ENCODE peak calls at places on chromosomes 2 and 18, in five cellular contexts. One of them, this sample, is unnamed.

GRCh38 chr2:173101687-173102086 is 26.0 kb downstream of the MAP3K20 start:
- DNase-seq in H9: no peak
- DNase-seq in neuronal stem cell: no peak
- DNase-seq in H1: no peak
- DNase-seq in trophoblast cell: no peak
- DNase-seq in this sample: peak

GRCh38 chr2:27320958-27321543 is 1.8 kb downstream of the MPV17 start:
- DNase-seq in H9: peak
- DNase-seq in neuronal stem cell: no peak
- DNase-seq in H1: no peak
- DNase-seq in trophoblast cell: peak
- DNase-seq in this sample: peak

GRCh38 chr2:16870677-16871076 is 205.0 kb upstream of the CYRIA start:
- DNase-seq in H9: no peak
- DNase-seq in neuronal stem cell: no peak
- DNase-seq in H1: no peak
- DNase-seq in trophoblast cell: no peak
- DNase-seq in this sample: no peak

GRCh38 chr18:78144669-78145068 is 834.9 kb upstream of the SALL3 start:
- DNase-seq in H9: no peak
- DNase-seq in neuronal stem cell: no peak
- DNase-seq in H1: no peak
- DNase-seq in trophoblast cell: no peak
- DNase-seq in this sample: no peak

GRCh38 chr2:98518106-98518505 is 73.4 kb downstream of the INPP4A start:
- DNase-seq in H9: no peak
- DNase-seq in neuronal stem cell: no peak
- DNase-seq in H1: no peak
- DNase-seq in trophoblast cell: no peak
- DNase-seq in this sample: peak

GRCh38 chr18:334575-335132 is 66.8 kb upstream of the THOC1 start:
- DNase-seq in H9: no peak
- DNase-seq in neuronal stem cell: no peak
- DNase-seq in H1: no peak
- DNase-seq in trophoblast cell: no peak
- DNase-seq in this sample: no peak

GRCh38 chr2:219570924-219571310 is 422 bp downstream of the OBSL1 start:
- DNase-seq in H9: no peak
- DNase-seq in neuronal stem cell: no peak
- DNase-seq in H1: no peak
- DNase-seq in trophoblast cell: no peak
- DNase-seq in this sample: no peak

GRCh38 chr2:44267269-44268258 is 7.7 kb upstream of the SLC3A1 start:
- DNase-seq in H9: no peak
- DNase-seq in neuronal stem cell: no peak
- DNase-seq in H1: no peak
- DNase-seq in trophoblast cell: no peak
- DNase-seq in this sample: peak

GRCh38 chr2:51472300-51472699 is 440.4 kb upstream of the NRXN1 start:
- DNase-seq in H9: no peak
- DNase-seq in neuronal stem cell: no peak
- DNase-seq in H1: no peak
- DNase-seq in trophoblast cell: no peak
- DNase-seq in this sample: no peak

GRCh38 chr2:7738596-7738995 is 821.4 kb downstream of the RNF144A start:
- DNase-seq in H9: no peak
- DNase-seq in neuronal stem cell: no peak
- DNase-seq in H1: no peak
- DNase-seq in trophoblast cell: no peak
- DNase-seq in this sample: no peak

GRCh38 chr2:55482186-55482945 is 37.2 kb upstream of the CFAP36 start:
- DNase-seq in H9: no peak
- DNase-seq in neuronal stem cell: no peak
- DNase-seq in H1: no peak
- DNase-seq in trophoblast cell: no peak
- DNase-seq in this sample: peak

GRCh38 chr2:101987832-101988231 is 3.9 kb upstream of the IL1R2 start:
- DNase-seq in H9: no peak
- DNase-seq in neuronal stem cell: no peak
- DNase-seq in H1: no peak
- DNase-seq in trophoblast cell: peak
- DNase-seq in this sample: no peak

GRCh38 chr18:76476665-76477561 is 18.1 kb downstream of the ZNF516 start:
- DNase-seq in H9: no peak
- DNase-seq in neuronal stem cell: no peak
- DNase-seq in H1: no peak
- DNase-seq in trophoblast cell: no peak
- DNase-seq in this sample: peak

GRCh38 chr2:176554107-176555048 is 285.1 kb downstream of the MTX2 start:
- DNase-seq in H9: peak
- DNase-seq in neuronal stem cell: peak
- DNase-seq in H1: peak
- DNase-seq in trophoblast cell: no peak
- DNase-seq in this sample: peak

GRCh38 chr2:66888791-66889631 is 454.1 kb downstream of the MEIS1 start:
- DNase-seq in H9: no peak
- DNase-seq in neuronal stem cell: no peak
- DNase-seq in H1: no peak
- DNase-seq in trophoblast cell: no peak
- DNase-seq in this sample: peak

DNA sequence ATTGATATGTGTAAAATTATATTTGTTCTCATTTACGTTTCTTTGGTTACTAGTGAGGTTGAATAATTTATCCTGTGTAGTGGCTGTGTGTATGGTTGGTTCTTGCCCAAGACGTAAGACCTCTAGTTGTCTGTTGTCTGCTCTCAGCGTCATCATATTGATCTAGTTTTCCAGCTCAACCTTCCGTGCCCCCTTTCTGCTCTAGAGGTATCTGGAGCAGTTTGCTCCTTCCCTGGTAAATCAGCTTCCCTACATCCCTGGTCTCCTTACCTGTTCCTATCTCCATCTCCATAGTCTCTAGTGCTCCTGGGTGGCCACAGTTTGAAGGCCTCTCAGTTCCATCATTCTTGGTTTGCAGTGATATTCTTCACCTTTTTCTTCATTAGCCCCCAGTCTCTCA is 1.2 kb downstream of the SMYD5 start:
- DNase-seq in H9: no peak
- DNase-seq in neuronal stem cell: no peak
- DNase-seq in H1: no peak
- DNase-seq in trophoblast cell: no peak
- DNase-seq in this sample: no peak
- H3K4ac ChIP-seq in H9: no peak
- H3K4ac ChIP-seq in neuronal stem cell: no peak
- H3K4ac ChIP-seq in H1: no peak
- H3K4ac ChIP-seq in trophoblast cell: no peak
- H3K4ac ChIP-seq in this sample: no peak

GRCh38 chr18:58116815-58117214 is 72.8 kb downstream of the NEDD4L start:
- DNase-seq in H9: no peak
- DNase-seq in neuronal stem cell: no peak
- DNase-seq in H1: no peak
- DNase-seq in trophoblast cell: no peak
- DNase-seq in this sample: no peak

GRCh38 chr18:58113337-58113736 is 69.3 kb downstream of the NEDD4L start:
- DNase-seq in H9: no peak
- DNase-seq in neuronal stem cell: no peak
- DNase-seq in H1: no peak
- DNase-seq in trophoblast cell: no peak
- DNase-seq in this sample: no peak

GRCh38 chr18:58112174-58112573 is 68.1 kb downstream of the NEDD4L start:
- DNase-seq in H9: no peak
- DNase-seq in neuronal stem cell: no peak
- DNase-seq in H1: no peak
- DNase-seq in trophoblast cell: no peak
- DNase-seq in this sample: no peak

GRCh38 chr18:58117685-58118403 is 73.8 kb downstream of the NEDD4L start:
- DNase-seq in H9: no peak
- DNase-seq in neuronal stem cell: no peak
- DNase-seq in H1: no peak
- DNase-seq in trophoblast cell: no peak
- DNase-seq in this sample: peak

GRCh38 chr18:58114766-58115165 is 70.7 kb downstream of the NEDD4L start:
- DNase-seq in H9: no peak
- DNase-seq in neuronal stem cell: peak
- DNase-seq in H1: no peak
- DNase-seq in trophoblast cell: no peak
- DNase-seq in this sample: no peak
- H2BK12ac ChIP-seq in H9: no peak
- H2BK12ac ChIP-seq in neuronal stem cell: no peak
- H2BK12ac ChIP-seq in H1: no peak
- H2BK12ac ChIP-seq in trophoblast cell: no peak
- H2BK12ac ChIP-seq in this sample: no peak

DNA sequence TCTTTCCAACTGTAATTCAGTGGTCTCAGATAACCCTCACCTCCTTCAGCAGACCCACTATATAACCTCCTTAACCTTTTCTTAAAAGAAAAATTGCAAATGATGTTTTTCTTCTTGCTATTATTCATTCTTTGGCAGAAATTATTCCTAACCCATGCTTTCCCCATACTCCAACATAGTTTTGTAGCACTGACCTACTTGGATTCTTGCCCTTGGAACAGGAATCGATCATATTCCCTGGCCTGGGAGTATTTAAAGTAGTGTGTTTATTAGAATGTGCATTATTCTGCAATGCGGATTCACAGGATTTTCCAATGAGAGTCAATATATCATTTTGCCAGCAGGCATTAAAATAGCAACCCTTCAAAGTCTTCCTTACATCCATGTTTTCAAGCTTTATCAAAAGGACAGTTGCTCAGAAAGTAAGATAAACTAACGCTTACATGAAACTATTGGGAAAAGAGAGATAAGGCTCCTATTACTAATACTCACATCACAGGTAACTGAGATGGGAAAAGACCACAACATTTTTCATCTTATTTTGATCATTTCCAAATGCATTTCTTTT is 37.4 kb downstream of the CHN1 start:
- DNase-seq in H9: no peak
- DNase-seq in neuronal stem cell: no peak
- DNase-seq in H1: no peak
- DNase-seq in trophoblast cell: no peak
- DNase-seq in this sample: no peak
- H3K14ac ChIP-seq in H9: no peak
- H3K14ac ChIP-seq in neuronal stem cell: no peak
- H3K14ac ChIP-seq in H1: no peak
- H3K14ac ChIP-seq in trophoblast cell: no peak
- H3K14ac ChIP-seq in this sample: no peak

GRCh38 chr2:217153433-217153997 is 293.7 kb upstream of the TNP1 start:
- DNase-seq in H9: no peak
- DNase-seq in neuronal stem cell: no peak
- DNase-seq in H1: no peak
- DNase-seq in trophoblast cell: no peak
- DNase-seq in this sample: no peak
- H3K4ac ChIP-seq in H9: no peak
- H3K4ac ChIP-seq in neuronal stem cell: no peak
- H3K4ac ChIP-seq in H1: no peak
- H3K4ac ChIP-seq in trophoblast cell: no peak
- H3K4ac ChIP-seq in this sample: no peak

DNA sequence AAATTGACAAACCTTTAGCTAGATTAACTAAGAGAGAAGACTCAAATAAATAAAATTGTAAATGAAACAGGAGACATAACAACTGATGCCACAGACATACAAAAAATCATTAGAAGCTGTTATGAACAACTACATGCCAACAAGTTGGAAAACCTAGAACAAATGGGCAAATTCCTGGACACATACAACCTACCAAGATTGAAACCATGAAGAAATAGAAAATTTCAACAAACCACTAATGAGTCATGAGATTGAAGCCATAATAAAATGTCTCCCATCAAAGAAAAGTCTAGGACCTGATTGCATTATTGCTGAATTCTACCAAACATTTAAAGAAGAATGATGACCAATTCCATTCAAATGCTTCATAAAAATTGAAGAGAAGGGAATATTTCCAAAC is 54.3 kb downstream of the ST3GAL5 start:
- DNase-seq in H9: no peak
- DNase-seq in neuronal stem cell: no peak
- DNase-seq in H1: no peak
- DNase-seq in trophoblast cell: no peak
- DNase-seq in this sample: no peak
- H2BK12ac ChIP-seq in H9: no peak
- H2BK12ac ChIP-seq in neuronal stem cell: no peak
- H2BK12ac ChIP-seq in H1: no peak
- H2BK12ac ChIP-seq in trophoblast cell: no peak
- H2BK12ac ChIP-seq in this sample: no peak

GRCh38 chr2:28619213-28620196 is 123.6 kb downstream of the PLB1 start:
- DNase-seq in H9: no peak
- DNase-seq in neuronal stem cell: no peak
- DNase-seq in H1: no peak
- DNase-seq in trophoblast cell: peak
- DNase-seq in this sample: no peak
- H3K14ac ChIP-seq in H9: no peak
- H3K14ac ChIP-seq in neuronal stem cell: no peak
- H3K14ac ChIP-seq in H1: no peak
- H3K14ac ChIP-seq in trophoblast cell: peak
- H3K14ac ChIP-seq in this sample: no peak

DNA sequence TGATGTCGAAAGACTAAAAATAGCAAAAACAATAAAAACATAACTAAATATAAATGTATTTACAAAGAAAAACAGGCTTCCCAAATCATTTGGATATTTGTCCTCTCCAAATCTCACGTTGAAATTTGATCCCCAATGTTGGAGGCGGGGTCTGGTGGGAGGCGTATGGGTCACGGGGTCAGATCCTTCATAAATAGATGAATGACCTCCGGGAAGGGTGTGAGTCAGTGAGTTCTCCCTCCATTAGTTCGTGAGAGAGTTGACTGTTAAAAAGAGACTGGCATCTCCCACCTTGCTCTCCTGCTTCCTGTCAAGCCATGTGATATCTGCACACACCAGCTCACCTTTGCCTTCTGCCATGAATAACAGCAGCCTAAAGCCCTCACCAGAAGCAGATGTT is 703.0 kb downstream of the TMEM182 start:
- DNase-seq in H9: no peak
- DNase-seq in neuronal stem cell: no peak
- DNase-seq in H1: no peak
- DNase-seq in trophoblast cell: no peak
- DNase-seq in this sample: no peak
- H3K4ac ChIP-seq in H9: no peak
- H3K4ac ChIP-seq in neuronal stem cell: no peak
- H3K4ac ChIP-seq in H1: no peak
- H3K4ac ChIP-seq in trophoblast cell: no peak
- H3K4ac ChIP-seq in this sample: no peak